ENCODE peak calls at places on chromosomes 3 and 15, in seven cellular contexts. P is left lung, G is heart left ventricle, Q is cardiac muscle cell, Y is OCI-LY7, F is vagina, S is gastrocnemius medialis. M is an unnamed sample.

GRCh38 chr3:64209866-64210609 is 15.2 kb downstream of the PRICKLE2 start:
- DNase-seq in F (no peak), P (peak), G (peak), S (peak), Y (no peak), Q (peak), M (peak)

GRCh38 chr3:52244061-52244628 is 1.4 kb upstream of the PPM1M start:
- DNase-seq in S (peak), P (peak), G (no peak), Y (no peak), F (no peak), Q (no peak), M (no peak)

GRCh38 chr3:43998374-43998840 is 243.3 kb upstream of the TOPAZ1 start:
- DNase-seq in Q (no peak), F (no peak), G (no peak), Y (peak), S (no peak), P (peak), M (no peak)

GRCh38 chr15:50907866-50908208 is 646 bp upstream of the AP4E1 start:
- DNase-seq in Y (peak), P (no peak), F (no peak), Q (peak), G (no peak), S (peak), M (no peak)

GRCh38 chr3:151943539-151943938 is 70.1 kb downstream of the SUCNR1 start:
- DNase-seq in F (no peak), Q (no peak), S (no peak), P (no peak), Y (no peak), G (no peak), M (no peak)

GRCh38 chr3:28053759-28054158 is 187.7 kb upstream of the CMC1 start:
- DNase-seq in G (no peak), Y (no peak), F (no peak), Q (peak), P (no peak), S (no peak), M (no peak)

GRCh38 chr3:121722346-121722745 is 27.2 kb downstream of the GOLGB1 start:
- DNase-seq in F (no peak), Y (no peak), P (no peak), S (no peak), G (no peak), Q (peak), M (no peak)

GRCh38 chr3:179454887-179455286 is 3.6 kb upstream of the GNB4 start:
- DNase-seq in P (no peak), Y (no peak), F (no peak), Q (peak), G (no peak), S (no peak), M (no peak)

GRCh38 chr15:79779739-79780138 is 117.1 kb downstream of the MTHFS start:
- DNase-seq in F (no peak), Q (no peak), Y (no peak), G (no peak), P (no peak), S (no peak), M (no peak)

GRCh38 chr15:29106551-29107290 is 162.9 kb downstream of the NSMCE3 start:
- DNase-seq in Q (no peak), F (no peak), G (no peak), P (peak), S (no peak), Y (no peak), M (no peak)

GRCh38 chr3:178320481-178321352 is 215.5 kb upstream of the KCNMB2 start:
- DNase-seq in Q (peak), S (peak), G (peak), Y (no peak), F (no peak), P (peak), M (peak)

GRCh38 chr3:147130461-147130860 is 275.9 kb downstream of the ZIC4 start:
- DNase-seq in Q (no peak), G (no peak), S (no peak), Y (no peak), F (no peak), P (no peak), M (no peak)

GRCh38 chr3:134852893-134853351 is 57.9 kb downstream of the EPHB1 start:
- DNase-seq in F (no peak), Q (no peak), P (no peak), Y (peak), S (no peak), G (no peak), M (no peak)

GRCh38 chr15:83449928-83450501 is 2.9 kb downstream of the SH3GL3 start:
- DNase-seq in P (no peak), S (no peak), Q (peak), G (no peak), Y (no peak), F (no peak), M (no peak)

GRCh38 chr15:45795487-45796069 is 160.7 kb downstream of the SQOR start:
- DNase-seq in S (no peak), G (peak), Y (peak), P (no peak), Q (peak), F (no peak), M (peak)

GRCh38 chr15:64930778-64931240 is 19.1 kb downstream of the ANKDD1A start:
- DNase-seq in G (no peak), P (no peak), Y (no peak), S (no peak), F (peak), Q (peak), M (no peak)

GRCh38 chr3:66023728-66024390 is 14.9 kb downstream of the MAGI1 start:
- DNase-seq in F (no peak), P (no peak), Q (no peak), S (no peak), G (no peak), Y (no peak), M (no peak)

GRCh38 chr3:186509423-186509822 is 34.8 kb downstream of the CRYGS start:
- DNase-seq in Q (no peak), S (no peak), F (no peak), Y (peak), P (no peak), G (no peak), M (no peak)

GRCh38 chr3:30638685-30639412 is 32.4 kb downstream of the TGFBR2 start:
- DNase-seq in Q (peak), Y (peak), G (peak), S (no peak), F (no peak), P (no peak), M (no peak)

GRCh38 chr3:172984938-172985337 is 156.1 kb downstream of the SPATA16 start:
- DNase-seq in Q (no peak), G (no peak), F (no peak), P (no peak), Y (no peak), S (no peak), M (no peak)

GRCh38 chr3:172980849-172981248 is 160.2 kb downstream of the SPATA16 start:
- DNase-seq in G (no peak), Y (no peak), S (no peak), Q (peak), F (no peak), P (no peak), M (no peak)

GRCh38 chr3:172987268-172987667 is 153.8 kb downstream of the SPATA16 start:
- DNase-seq in Y (no peak), F (no peak), Q (no peak), P (no peak), S (no peak), G (no peak), M (no peak)

GRCh38 chr3:172981407-172981983 is 159.5 kb downstream of the SPATA16 start:
- DNase-seq in P (no peak), S (no peak), G (no peak), Q (no peak), F (no peak), Y (no peak), M (no peak)

DNA sequence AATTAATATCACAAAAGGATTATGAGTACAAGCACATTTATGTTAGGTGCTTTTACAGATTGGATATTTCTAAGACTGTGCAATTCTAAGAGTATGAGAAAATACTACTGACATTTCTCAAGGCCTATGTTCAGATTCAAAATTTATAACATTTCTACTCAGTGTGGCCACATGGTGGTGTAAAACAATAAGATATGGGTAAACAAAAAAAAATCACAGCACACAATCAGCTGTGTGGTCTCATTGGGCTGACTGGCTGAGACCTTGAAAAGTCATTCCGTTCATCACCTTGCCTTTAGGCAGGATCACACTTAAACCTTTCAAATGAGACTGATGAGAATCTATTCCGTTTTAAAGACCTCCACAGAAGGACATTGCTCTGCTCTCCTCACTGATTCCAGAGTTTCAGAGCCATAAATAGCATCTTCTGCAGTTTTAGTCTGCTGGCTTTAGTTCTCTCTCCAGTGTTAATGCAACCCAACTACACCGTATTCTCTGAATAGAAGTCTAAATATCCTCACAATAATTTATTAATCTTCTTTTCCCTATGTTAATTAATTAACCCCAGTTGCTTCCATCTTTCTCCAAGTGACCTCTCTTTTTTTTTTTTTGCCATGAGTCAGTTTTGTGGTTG is 158.2 kb downstream of the SPATA16 start:
- DNase-seq in S (no peak), G (no peak), Q (peak), Y (no peak), F (no peak), P (no peak), M (no peak)
- TF ChIP-seq CTCF in S (peak), G (no peak), Q (peak), Y (peak), F (no peak), P (no peak), M (no peak)

DNA sequence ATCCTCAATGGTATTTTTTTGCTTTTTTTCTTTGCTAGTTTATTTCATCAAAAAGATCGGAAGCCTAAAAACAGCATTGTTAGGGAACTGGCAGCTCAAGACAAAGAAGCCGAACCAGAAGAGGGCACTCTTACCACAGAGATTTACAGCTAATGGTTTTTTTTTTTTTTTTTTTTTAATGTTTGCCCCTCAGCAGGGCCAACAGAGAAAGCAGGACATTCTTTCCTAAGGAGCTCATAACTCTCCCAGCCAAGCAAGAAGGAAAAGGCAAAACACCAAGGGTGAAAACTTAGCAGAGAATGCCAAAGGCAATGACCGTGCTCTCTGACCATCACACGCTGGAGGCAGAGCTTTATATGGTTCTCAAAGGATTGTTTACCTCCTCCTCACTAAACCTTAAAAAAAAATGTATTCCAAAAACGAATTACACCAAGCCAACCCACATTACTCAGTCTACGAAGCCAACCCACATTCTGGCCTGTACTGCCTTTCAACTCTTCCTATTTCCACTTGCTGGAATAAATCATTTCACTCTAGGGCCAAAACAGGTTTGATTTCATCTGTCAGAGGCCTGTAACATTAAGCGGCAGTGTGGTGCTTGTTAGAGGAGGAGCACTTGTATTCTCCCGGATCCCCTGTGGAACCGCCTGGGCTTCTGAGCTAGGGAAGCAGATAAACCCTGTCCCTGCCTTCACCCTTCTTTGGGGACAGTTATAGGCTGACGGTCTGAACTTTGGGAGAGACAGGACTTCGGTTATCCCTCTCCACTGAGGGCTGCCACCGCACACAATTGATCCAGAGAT is 35.6 kb upstream of the GYG1 start:
- DNase-seq in F (peak), S (peak), G (peak), P (no peak), Q (peak), Y (peak), M (no peak)
- H3K4me3 ChIP-seq in F (no peak), S (no peak), G (no peak), P (no peak), Q (no peak), Y (no peak), M (no peak)

DNA sequence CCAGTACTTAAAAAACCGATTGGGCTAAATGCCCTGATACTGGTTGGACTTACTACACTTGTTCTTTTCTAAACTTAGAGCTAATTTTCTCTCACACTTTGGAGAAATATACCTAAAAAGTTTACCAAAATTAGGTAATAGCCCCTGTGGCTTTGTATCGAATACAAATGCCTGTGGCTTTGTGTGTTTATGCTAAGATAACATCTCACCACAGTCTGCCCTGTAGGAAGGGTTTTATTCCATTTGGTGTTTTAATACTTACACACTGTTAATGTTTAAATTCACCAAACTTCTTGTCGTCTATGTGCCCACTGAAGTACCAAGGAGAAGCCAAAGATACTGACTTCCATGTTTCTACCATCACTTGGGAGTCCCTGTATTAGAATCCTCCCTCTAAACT is 66.4 kb downstream of the BCHE start:
- DNase-seq in Y (no peak), S (no peak), F (no peak), G (no peak), P (no peak), Q (no peak), M (no peak)
- H3K27ac ChIP-seq in Y (no peak), S (no peak), F (no peak), G (no peak), P (no peak), Q (no peak), M (no peak)

GRCh38 chr15:92383528-92384326 is 10.0 kb upstream of the ST8SIA2 start:
- DNase-seq in Q (peak), G (no peak), P (no peak), Y (no peak), S (no peak), F (no peak), M (no peak)
- TF ChIP-seq CTCF in Q (peak), G (peak), P (peak), Y (peak), S (no peak), F (no peak), M (no peak)

M was measured in pancreas.